ENCODE peak calls at places on chromosomes 11 and 22, in nine cellular contexts. One of them, this sample, is unnamed.
A peak's percentile ranks its signal among the peaks of the same experiment; 100 is the strongest.

GRCh38 chr11:77211040-77211451 is 83.0 kb downstream of the MYO7A start:
- DNase-seq in AG04450: no peak
- DNase-seq in fibroblast of pulmonary artery: no peak
- DNase-seq in neural progenitor cell: no peak
- DNase-seq in testis: no peak
- DNase-seq in neural crest cell: no peak
- DNase-seq in epithelial cell of esophagus: no peak
- DNase-seq in progenitor cell of endocrine pancreas: no peak
- DNase-seq in IMR-90: no peak
- DNase-seq in this sample: peak; percentile 77

GRCh38 chr22:36595154-36595553 is 66.2 kb upstream of the EIF3D start:
- DNase-seq in AG04450: no peak
- DNase-seq in fibroblast of pulmonary artery: no peak
- DNase-seq in neural progenitor cell: no peak
- DNase-seq in testis: no peak
- DNase-seq in neural crest cell: no peak
- DNase-seq in epithelial cell of esophagus: no peak
- DNase-seq in progenitor cell of endocrine pancreas: no peak
- DNase-seq in IMR-90: no peak
- DNase-seq in this sample: no peak

GRCh38 chr11:601573-602245 is 14.0 kb downstream of the IRF7 start:
- DNase-seq in AG04450: no peak
- DNase-seq in fibroblast of pulmonary artery: no peak
- DNase-seq in neural progenitor cell: no peak
- DNase-seq in testis: no peak
- DNase-seq in neural crest cell: no peak
- DNase-seq in epithelial cell of esophagus: no peak
- DNase-seq in progenitor cell of endocrine pancreas: no peak
- DNase-seq in IMR-90: no peak
- DNase-seq in this sample: no peak

GRCh38 chr11:23542171-23542570 is 681.9 kb upstream of the CCDC179 start:
- DNase-seq in AG04450: no peak
- DNase-seq in fibroblast of pulmonary artery: no peak
- DNase-seq in neural progenitor cell: no peak
- DNase-seq in testis: no peak
- DNase-seq in neural crest cell: no peak
- DNase-seq in epithelial cell of esophagus: no peak
- DNase-seq in progenitor cell of endocrine pancreas: no peak
- DNase-seq in IMR-90: no peak
- DNase-seq in this sample: no peak

GRCh38 chr11:13343067-13343466 is 65.5 kb downstream of the BMAL1 start:
- DNase-seq in AG04450: no peak
- DNase-seq in fibroblast of pulmonary artery: no peak
- DNase-seq in neural progenitor cell: no peak
- DNase-seq in testis: no peak
- DNase-seq in neural crest cell: no peak
- DNase-seq in epithelial cell of esophagus: no peak
- DNase-seq in progenitor cell of endocrine pancreas: no peak
- DNase-seq in IMR-90: no peak
- DNase-seq in this sample: no peak

GRCh38 chr22:19169002-19169946 is 9.3 kb downstream of the SLC25A1 start:
- DNase-seq in AG04450: no peak
- DNase-seq in fibroblast of pulmonary artery: no peak
- DNase-seq in neural progenitor cell: peak; percentile 94
- DNase-seq in testis: no peak
- DNase-seq in neural crest cell: no peak
- DNase-seq in epithelial cell of esophagus: no peak
- DNase-seq in progenitor cell of endocrine pancreas: no peak
- DNase-seq in IMR-90: no peak
- DNase-seq in this sample: no peak

GRCh38 chr11:113553905-113554304 is 78.7 kb upstream of the DRD2 start:
- DNase-seq in AG04450: no peak
- DNase-seq in fibroblast of pulmonary artery: no peak
- DNase-seq in neural progenitor cell: peak; percentile 31
- DNase-seq in testis: no peak
- DNase-seq in neural crest cell: no peak
- DNase-seq in epithelial cell of esophagus: no peak
- DNase-seq in progenitor cell of endocrine pancreas: no peak
- DNase-seq in IMR-90: no peak
- DNase-seq in this sample: no peak

GRCh38 chr22:46511391-46512370 is 25.7 kb downstream of the CELSR1 start:
- DNase-seq in AG04450: no peak
- DNase-seq in fibroblast of pulmonary artery: peak; percentile 13
- DNase-seq in neural progenitor cell: no peak
- DNase-seq in testis: no peak
- DNase-seq in neural crest cell: no peak
- DNase-seq in epithelial cell of esophagus: no peak
- DNase-seq in progenitor cell of endocrine pancreas: no peak
- DNase-seq in IMR-90: no peak
- DNase-seq in this sample: no peak

GRCh38 chr22:28574159-28574788 is 105.4 kb downstream of the TTC28 start:
- DNase-seq in AG04450: no peak
- DNase-seq in fibroblast of pulmonary artery: no peak
- DNase-seq in neural progenitor cell: no peak
- DNase-seq in testis: no peak
- DNase-seq in neural crest cell: no peak
- DNase-seq in epithelial cell of esophagus: no peak
- DNase-seq in progenitor cell of endocrine pancreas: no peak
- DNase-seq in IMR-90: no peak
- DNase-seq in this sample: no peak

GRCh38 chr11:111652184-111652583 is 49.9 kb downstream of the SIK2 start:
- DNase-seq in AG04450: no peak
- DNase-seq in fibroblast of pulmonary artery: peak; percentile 59
- DNase-seq in neural progenitor cell: no peak
- DNase-seq in testis: no peak
- DNase-seq in neural crest cell: no peak
- DNase-seq in epithelial cell of esophagus: no peak
- DNase-seq in progenitor cell of endocrine pancreas: no peak
- DNase-seq in IMR-90: no peak
- DNase-seq in this sample: no peak

GRCh38 chr22:39254789-39255298 is 10.1 kb upstream of the PDGFB start:
- DNase-seq in AG04450: no peak
- DNase-seq in fibroblast of pulmonary artery: peak; percentile 41
- DNase-seq in neural progenitor cell: no peak
- DNase-seq in testis: no peak
- DNase-seq in neural crest cell: no peak
- DNase-seq in epithelial cell of esophagus: peak; percentile 64
- DNase-seq in progenitor cell of endocrine pancreas: no peak
- DNase-seq in IMR-90: peak; percentile 79
- DNase-seq in this sample: no peak

GRCh38 chr22:20435436-20436308 is 2.0 kb downstream of the SCARF2 start:
- DNase-seq in AG04450: no peak
- DNase-seq in fibroblast of pulmonary artery: no peak
- DNase-seq in neural progenitor cell: no peak
- DNase-seq in testis: no peak
- DNase-seq in neural crest cell: no peak
- DNase-seq in epithelial cell of esophagus: no peak
- DNase-seq in progenitor cell of endocrine pancreas: no peak
- DNase-seq in IMR-90: no peak
- DNase-seq in this sample: no peak

GRCh38 chr11:862028-862703 is 19.5 kb downstream of the TSPAN4 start:
- DNase-seq in AG04450: no peak
- DNase-seq in fibroblast of pulmonary artery: no peak
- DNase-seq in neural progenitor cell: peak; percentile 56
- DNase-seq in testis: no peak
- DNase-seq in neural crest cell: no peak
- DNase-seq in epithelial cell of esophagus: no peak
- DNase-seq in progenitor cell of endocrine pancreas: no peak
- DNase-seq in IMR-90: no peak
- DNase-seq in this sample: no peak

GRCh38 chr11:62064221-62064620 is 59.6 kb upstream of the INCENP start:
- DNase-seq in AG04450: no peak
- DNase-seq in fibroblast of pulmonary artery: no peak
- DNase-seq in neural progenitor cell: no peak
- DNase-seq in testis: no peak
- DNase-seq in neural crest cell: no peak
- DNase-seq in epithelial cell of esophagus: no peak
- DNase-seq in progenitor cell of endocrine pancreas: no peak
- DNase-seq in IMR-90: no peak
- DNase-seq in this sample: no peak

GRCh38 chr11:19954899-19955298 is 205.4 kb downstream of the DBX1 start:
- DNase-seq in AG04450: no peak
- DNase-seq in fibroblast of pulmonary artery: peak; percentile 56
- DNase-seq in neural progenitor cell: no peak
- DNase-seq in testis: no peak
- DNase-seq in neural crest cell: no peak
- DNase-seq in epithelial cell of esophagus: peak; percentile 28
- DNase-seq in progenitor cell of endocrine pancreas: no peak
- DNase-seq in IMR-90: no peak
- DNase-seq in this sample: no peak

GRCh38 chr22:29609139-29609538 is 5.7 kb downstream of the NF2 start:
- DNase-seq in AG04450: no peak
- DNase-seq in fibroblast of pulmonary artery: no peak
- DNase-seq in neural progenitor cell: peak; percentile 52
- DNase-seq in testis: no peak
- DNase-seq in neural crest cell: no peak
- DNase-seq in epithelial cell of esophagus: peak; percentile 41
- DNase-seq in progenitor cell of endocrine pancreas: no peak
- DNase-seq in IMR-90: no peak
- DNase-seq in this sample: no peak

GRCh38 chr11:66311470-66311964 is 5.3 kb downstream of the CD248 start:
- DNase-seq in AG04450: no peak
- DNase-seq in fibroblast of pulmonary artery: no peak
- DNase-seq in neural progenitor cell: no peak
- DNase-seq in testis: no peak
- DNase-seq in neural crest cell: no peak
- DNase-seq in epithelial cell of esophagus: no peak
- DNase-seq in progenitor cell of endocrine pancreas: no peak
- DNase-seq in IMR-90: no peak
- DNase-seq in this sample: no peak
- TF ChIP-seq CTCF in AG04450: no peak
- TF ChIP-seq CTCF in fibroblast of pulmonary artery: no peak
- TF ChIP-seq CTCF in neural progenitor cell: no peak
- TF ChIP-seq CTCF in testis: no peak
- TF ChIP-seq CTCF in neural crest cell: no peak
- TF ChIP-seq CTCF in epithelial cell of esophagus: no peak
- TF ChIP-seq CTCF in progenitor cell of endocrine pancreas: no peak
- TF ChIP-seq CTCF in IMR-90: no peak
- TF ChIP-seq CTCF in this sample: no peak

DNA sequence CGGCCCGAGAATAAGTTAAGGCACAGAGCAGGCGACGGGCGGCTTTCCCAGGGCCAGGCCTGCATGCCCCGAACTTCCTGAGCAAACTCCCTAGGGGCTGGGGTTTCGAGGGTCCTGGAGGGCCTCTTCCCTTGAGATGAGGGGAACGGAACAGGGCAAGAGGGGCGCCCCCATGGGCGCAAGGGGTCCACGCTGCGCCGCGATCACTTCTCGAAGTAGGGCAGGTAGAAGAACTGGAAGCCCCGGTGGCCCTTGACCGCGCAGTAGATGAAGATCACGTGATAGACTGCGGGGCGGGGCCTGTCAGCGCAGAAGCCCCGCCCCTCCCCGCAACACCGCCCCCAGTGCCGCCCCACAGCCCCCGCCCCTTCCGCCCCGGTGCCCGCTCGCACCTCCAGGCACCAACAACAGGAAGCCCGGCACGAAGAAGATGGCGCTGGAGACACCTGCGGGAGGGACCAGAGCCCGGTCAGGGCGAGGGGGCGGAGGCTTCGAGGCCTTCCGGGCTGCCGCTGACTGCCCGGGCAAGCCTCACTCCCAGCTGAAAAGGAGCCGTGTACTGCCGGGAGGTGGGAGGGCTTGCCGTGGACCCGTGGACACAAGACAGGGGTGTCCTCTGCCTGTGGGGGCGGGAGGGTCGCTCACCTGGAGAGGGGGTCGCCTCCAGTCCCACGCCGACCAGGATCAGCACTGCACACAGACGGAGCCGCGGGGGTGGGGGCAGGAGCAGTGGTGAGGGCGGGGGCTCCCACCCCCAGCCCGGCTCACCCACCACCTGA is 4.5 kb downstream of the TMEM134 start:
- DNase-seq in AG04450: no peak
- DNase-seq in fibroblast of pulmonary artery: peak; percentile 44
- DNase-seq in neural progenitor cell: peak; percentile 90
- DNase-seq in testis: peak; percentile 91
- DNase-seq in neural crest cell: peak; percentile 68
- DNase-seq in epithelial cell of esophagus: peak; percentile 94
- DNase-seq in progenitor cell of endocrine pancreas: peak; percentile 79
- DNase-seq in IMR-90: peak; percentile 42
- DNase-seq in this sample: peak; percentile 92
- TF ChIP-seq CTCF in AG04450: no peak
- TF ChIP-seq CTCF in fibroblast of pulmonary artery: no peak
- TF ChIP-seq CTCF in neural progenitor cell: no peak
- TF ChIP-seq CTCF in testis: no peak
- TF ChIP-seq CTCF in neural crest cell: no peak
- TF ChIP-seq CTCF in epithelial cell of esophagus: no peak
- TF ChIP-seq CTCF in progenitor cell of endocrine pancreas: no peak
- TF ChIP-seq CTCF in IMR-90: no peak
- TF ChIP-seq CTCF in this sample: no peak

GRCh38 chr22:38108561-38109319 is 1.7 kb downstream of the BAIAP2L2 start:
- DNase-seq in AG04450: no peak
- DNase-seq in fibroblast of pulmonary artery: no peak
- DNase-seq in neural progenitor cell: no peak
- DNase-seq in testis: no peak
- DNase-seq in neural crest cell: no peak
- DNase-seq in epithelial cell of esophagus: no peak
- DNase-seq in progenitor cell of endocrine pancreas: no peak
- DNase-seq in IMR-90: no peak
- DNase-seq in this sample: no peak

GRCh38 chr22:38106814-38107578 is 3.5 kb downstream of the BAIAP2L2 start:
- DNase-seq in AG04450: no peak
- DNase-seq in fibroblast of pulmonary artery: no peak
- DNase-seq in neural progenitor cell: no peak
- DNase-seq in testis: no peak
- DNase-seq in neural crest cell: no peak
- DNase-seq in epithelial cell of esophagus: no peak
- DNase-seq in progenitor cell of endocrine pancreas: no peak
- DNase-seq in IMR-90: no peak
- DNase-seq in this sample: no peak

GRCh38 chr22:38109391-38110000 is 988 bp downstream of the BAIAP2L2 start:
- DNase-seq in AG04450: no peak
- DNase-seq in fibroblast of pulmonary artery: no peak
- DNase-seq in neural progenitor cell: peak; percentile 31
- DNase-seq in testis: no peak
- DNase-seq in neural crest cell: peak; percentile 41
- DNase-seq in epithelial cell of esophagus: no peak
- DNase-seq in progenitor cell of endocrine pancreas: no peak
- DNase-seq in IMR-90: no peak
- DNase-seq in this sample: no peak

GRCh38 chr22:38110008-38110862 is at the start of gene BAIAP2L2:
- DNase-seq in AG04450: no peak
- DNase-seq in fibroblast of pulmonary artery: no peak
- DNase-seq in neural progenitor cell: no peak
- DNase-seq in testis: no peak
- DNase-seq in neural crest cell: no peak
- DNase-seq in epithelial cell of esophagus: peak; percentile 45
- DNase-seq in progenitor cell of endocrine pancreas: no peak
- DNase-seq in IMR-90: no peak
- DNase-seq in this sample: no peak

GRCh38 chr22:38107692-38108515 is 2.6 kb downstream of the BAIAP2L2 start:
- DNase-seq in AG04450: no peak
- DNase-seq in fibroblast of pulmonary artery: no peak
- DNase-seq in neural progenitor cell: no peak
- DNase-seq in testis: peak; percentile 46
- DNase-seq in neural crest cell: no peak
- DNase-seq in epithelial cell of esophagus: no peak
- DNase-seq in progenitor cell of endocrine pancreas: no peak
- DNase-seq in IMR-90: no peak
- DNase-seq in this sample: no peak
- TF ChIP-seq CTCF in AG04450: no peak
- TF ChIP-seq CTCF in fibroblast of pulmonary artery: no peak
- TF ChIP-seq CTCF in neural progenitor cell: no peak
- TF ChIP-seq CTCF in testis: no peak
- TF ChIP-seq CTCF in neural crest cell: no peak
- TF ChIP-seq CTCF in epithelial cell of esophagus: no peak
- TF ChIP-seq CTCF in progenitor cell of endocrine pancreas: no peak
- TF ChIP-seq CTCF in IMR-90: no peak
- TF ChIP-seq CTCF in this sample: no peak

GRCh38 chr11:78838417-78838816 is 263.8 kb upstream of the NARS2 start:
- DNase-seq in AG04450: no peak
- DNase-seq in fibroblast of pulmonary artery: no peak
- DNase-seq in neural progenitor cell: no peak
- DNase-seq in testis: no peak
- DNase-seq in neural crest cell: no peak
- DNase-seq in epithelial cell of esophagus: peak; percentile 55
- DNase-seq in progenitor cell of endocrine pancreas: no peak
- DNase-seq in IMR-90: no peak
- DNase-seq in this sample: no peak
- TF ChIP-seq CTCF in AG04450: no peak
- TF ChIP-seq CTCF in fibroblast of pulmonary artery: no peak
- TF ChIP-seq CTCF in neural progenitor cell: no peak
- TF ChIP-seq CTCF in testis: no peak
- TF ChIP-seq CTCF in neural crest cell: no peak
- TF ChIP-seq CTCF in epithelial cell of esophagus: peak; percentile 54
- TF ChIP-seq CTCF in progenitor cell of endocrine pancreas: peak; percentile 39
- TF ChIP-seq CTCF in IMR-90: no peak
- TF ChIP-seq CTCF in this sample: no peak

This sample was measured in osteocyte.